ENCODE peak calls at places on chromosomes 2 and 18, in four cellular contexts. One of them, this sample, is unnamed.

GRCh38 chr2:134411279-134411827 is 157.5 kb downstream of the MGAT5 start:
- DNase-seq in putamen: peak; percentile 29
- DNase-seq in iPS DF 6.9: no peak
- DNase-seq in GM03348: no peak
- DNase-seq in this sample: no peak

GRCh38 chr2:170535552-170535951 is 179.6 kb upstream of the SP5 start:
- DNase-seq in putamen: no peak
- DNase-seq in iPS DF 6.9: no peak
- DNase-seq in GM03348: no peak
- DNase-seq in this sample: no peak

GRCh38 chr18:22210331-22210754 is 41.0 kb downstream of the GATA6 start:
- DNase-seq in putamen: no peak
- DNase-seq in iPS DF 6.9: no peak
- DNase-seq in GM03348: peak; percentile 40
- DNase-seq in this sample: no peak

GRCh38 chr2:218400167-218400929 is 680 bp downstream of the CTDSP1 start:
- DNase-seq in putamen: peak; percentile 21
- DNase-seq in iPS DF 6.9: no peak
- DNase-seq in GM03348: peak; percentile 54
- DNase-seq in this sample: no peak

GRCh38 chr2:3285901-3286645 is 91.5 kb downstream of the EIPR1 start:
- DNase-seq in putamen: no peak
- DNase-seq in iPS DF 6.9: no peak
- DNase-seq in GM03348: no peak
- DNase-seq in this sample: no peak

GRCh38 chr2:47664817-47665216 is 118.1 kb upstream of the MSH6 start:
- DNase-seq in putamen: no peak
- DNase-seq in iPS DF 6.9: no peak
- DNase-seq in GM03348: no peak
- DNase-seq in this sample: peak; percentile 52

GRCh38 chr2:43178602-43179542 is 47.5 kb downstream of the ZFP36L2 start:
- DNase-seq in putamen: no peak
- DNase-seq in iPS DF 6.9: no peak
- DNase-seq in GM03348: peak; percentile 92
- DNase-seq in this sample: no peak

GRCh38 chr2:105929506-105929905 is 184.8 kb downstream of the NCK2 start:
- DNase-seq in putamen: no peak
- DNase-seq in iPS DF 6.9: no peak
- DNase-seq in GM03348: no peak
- DNase-seq in this sample: no peak

GRCh38 chr2:195575879-195576391 is 81.1 kb upstream of the SLC39A10 start:
- DNase-seq in putamen: no peak
- DNase-seq in iPS DF 6.9: no peak
- DNase-seq in GM03348: peak; percentile 79
- DNase-seq in this sample: no peak

GRCh38 chr18:77005651-77006195 is 126.9 kb downstream of the MBP start:
- DNase-seq in putamen: no peak
- DNase-seq in iPS DF 6.9: no peak
- DNase-seq in GM03348: no peak
- DNase-seq in this sample: no peak

GRCh38 chr2:34104601-34105000 is 505.5 kb upstream of the FAM98A start:
- DNase-seq in putamen: no peak
- DNase-seq in iPS DF 6.9: no peak
- DNase-seq in GM03348: no peak
- DNase-seq in this sample: no peak

GRCh38 chr2:108217211-108217610 is 22.6 kb upstream of the SULT1C3 start:
- DNase-seq in putamen: no peak
- DNase-seq in iPS DF 6.9: no peak
- DNase-seq in GM03348: no peak
- DNase-seq in this sample: no peak

GRCh38 chr2:112811841-112812306 is 24.7 kb downstream of the IL1B start:
- DNase-seq in putamen: no peak
- DNase-seq in iPS DF 6.9: no peak
- DNase-seq in GM03348: peak; percentile 70
- DNase-seq in this sample: no peak

GRCh38 chr2:160825433-160825832 is 331.8 kb upstream of the RBMS1 start:
- DNase-seq in putamen: no peak
- DNase-seq in iPS DF 6.9: no peak
- DNase-seq in GM03348: no peak
- DNase-seq in this sample: no peak

GRCh38 chr2:67854103-67854502 is 208.7 kb downstream of the C1D start:
- DNase-seq in putamen: no peak
- DNase-seq in iPS DF 6.9: no peak
- DNase-seq in GM03348: no peak
- DNase-seq in this sample: no peak

GRCh38 chr18:22346342-22346967 is 71.3 kb downstream of the CTAGE1 start:
- DNase-seq in putamen: no peak
- DNase-seq in iPS DF 6.9: no peak
- DNase-seq in GM03348: peak; percentile 38
- DNase-seq in this sample: no peak

GRCh38 chr2:12008425-12009061 is 262.1 kb downstream of the LPIN1 start:
- DNase-seq in putamen: no peak
- DNase-seq in iPS DF 6.9: no peak
- DNase-seq in GM03348: no peak
- DNase-seq in this sample: no peak

GRCh38 chr2:143029141-143029540 is 100.1 kb upstream of the ARHGAP15 start:
- DNase-seq in putamen: no peak
- DNase-seq in iPS DF 6.9: no peak
- DNase-seq in GM03348: no peak
- DNase-seq in this sample: no peak

GRCh38 chr18:35547008-35547605 is 34.4 kb upstream of the GALNT1 start:
- DNase-seq in putamen: no peak
- DNase-seq in iPS DF 6.9: no peak
- DNase-seq in GM03348: no peak
- DNase-seq in this sample: no peak

GRCh38 chr2:119644186-119644585 is 34.8 kb upstream of the TMEM177 start:
- DNase-seq in putamen: no peak
- DNase-seq in iPS DF 6.9: no peak
- DNase-seq in GM03348: no peak
- DNase-seq in this sample: no peak

GRCh38 chr2:42792087-42792582 is 248 bp downstream of the HAAO start:
- DNase-seq in putamen: no peak
- DNase-seq in iPS DF 6.9: no peak
- DNase-seq in GM03348: peak; percentile 44
- DNase-seq in this sample: no peak

GRCh38 chr2:176648691-176649297 is 379.6 kb downstream of the MTX2 start:
- DNase-seq in putamen: no peak
- DNase-seq in iPS DF 6.9: no peak
- DNase-seq in GM03348: no peak
- DNase-seq in this sample: no peak

GRCh38 chr2:72630767-72631166 is 195.1 kb downstream of the EXOC6B start:
- DNase-seq in putamen: no peak
- DNase-seq in iPS DF 6.9: no peak
- DNase-seq in GM03348: no peak
- DNase-seq in this sample: no peak

GRCh38 chr2:31199206-31199605 is 18.1 kb downstream of the CAPN14 start:
- DNase-seq in putamen: no peak
- DNase-seq in iPS DF 6.9: no peak
- DNase-seq in GM03348: no peak
- DNase-seq in this sample: no peak

GRCh38 chr2:135182601-135183000 is 130.5 kb downstream of the RAB3GAP1 start:
- DNase-seq in putamen: no peak
- DNase-seq in iPS DF 6.9: no peak
- DNase-seq in GM03348: no peak
- DNase-seq in this sample: no peak

GRCh38 chr2:222305510-222306392 is 7.0 kb upstream of the PAX3 start:
- DNase-seq in putamen: no peak
- DNase-seq in iPS DF 6.9: no peak
- DNase-seq in GM03348: peak; percentile 57
- DNase-seq in this sample: no peak

GRCh38 chr2:40101076-40101688 is 322.1 kb upstream of the THUMPD2 start:
- DNase-seq in putamen: no peak
- DNase-seq in iPS DF 6.9: no peak
- DNase-seq in GM03348: no peak
- DNase-seq in this sample: no peak

GRCh38 chr2:15265889-15266288 is 295.2 kb downstream of the NBAS start:
- DNase-seq in putamen: no peak
- DNase-seq in iPS DF 6.9: no peak
- DNase-seq in GM03348: no peak
- DNase-seq in this sample: no peak

GRCh38 chr2:29583548-29584121 is 337.8 kb downstream of the ALK start:
- DNase-seq in putamen: no peak
- DNase-seq in iPS DF 6.9: no peak
- DNase-seq in GM03348: no peak
- DNase-seq in this sample: no peak

GRCh38 chr18:77063256-77063655 is 69.3 kb downstream of the MBP start:
- DNase-seq in putamen: no peak
- DNase-seq in iPS DF 6.9: no peak
- DNase-seq in GM03348: no peak
- DNase-seq in this sample: no peak

GRCh38 chr2:166716968-166717367 is 171.3 kb upstream of the XIRP2 start:
- DNase-seq in putamen: no peak
- DNase-seq in iPS DF 6.9: no peak
- DNase-seq in GM03348: no peak
- DNase-seq in this sample: no peak

GRCh38 chr18:13548944-13549878 is 177.1 kb downstream of the FAM210A start:
- DNase-seq in putamen: peak; percentile 62
- DNase-seq in iPS DF 6.9: no peak
- DNase-seq in GM03348: peak; percentile 20
- DNase-seq in this sample: no peak

This sample was measured in iPS DF 19.7.